ENCODE peak calls at places on chromosome 7, in eight cellular contexts. One of them, this sample, is unnamed.

GRCh38 chr7:2710256-2710655 is 22.3 kb downstream of the AMZ1 start:
- DNase-seq in GM13976: peak; percentile 83
- DNase-seq in left colon: no peak
- DNase-seq in EL: no peak
- DNase-seq in stimulated activated CD8-positive, alpha-beta memory T cell treated with anti-CD3 and anti-CD28 coated beads, Interleukin-4, amount 100 ng/mL, for 48 hours: peak; percentile 76
- DNase-seq in Daoy: no peak
- DNase-seq in GM04503: no peak
- DNase-seq in endothelial cell: no peak
- DNase-seq in this sample: peak; percentile 73

GRCh38 chr7:100444311-100445278 is 8.3 kb upstream of the PPP1R35 start:
- DNase-seq in GM13976: peak; percentile 42
- DNase-seq in left colon: peak; percentile 11
- DNase-seq in EL: peak; percentile 85
- DNase-seq in stimulated activated CD8-positive, alpha-beta memory T cell treated with anti-CD3 and anti-CD28 coated beads, Interleukin-4, amount 100 ng/mL, for 48 hours: no peak
- DNase-seq in Daoy: peak; percentile 90
- DNase-seq in GM04503: peak; percentile 46
- DNase-seq in endothelial cell: peak; percentile 56
- DNase-seq in this sample: no peak

GRCh38 chr7:74470504-74470903 is 16.8 kb downstream of the GTF2IRD1 start:
- DNase-seq in GM13976: no peak
- DNase-seq in left colon: no peak
- DNase-seq in EL: no peak
- DNase-seq in stimulated activated CD8-positive, alpha-beta memory T cell treated with anti-CD3 and anti-CD28 coated beads, Interleukin-4, amount 100 ng/mL, for 48 hours: no peak
- DNase-seq in Daoy: no peak
- DNase-seq in GM04503: no peak
- DNase-seq in endothelial cell: no peak
- DNase-seq in this sample: no peak

GRCh38 chr7:106104861-106105260 is 7.3 kb downstream of the SYPL1 start:
- DNase-seq in GM13976: no peak
- DNase-seq in left colon: no peak
- DNase-seq in EL: no peak
- DNase-seq in stimulated activated CD8-positive, alpha-beta memory T cell treated with anti-CD3 and anti-CD28 coated beads, Interleukin-4, amount 100 ng/mL, for 48 hours: no peak
- DNase-seq in Daoy: no peak
- DNase-seq in GM04503: no peak
- DNase-seq in endothelial cell: no peak
- DNase-seq in this sample: no peak

GRCh38 chr7:86664486-86664885 is 20.8 kb downstream of the GRM3 start:
- DNase-seq in GM13976: no peak
- DNase-seq in left colon: no peak
- DNase-seq in EL: no peak
- DNase-seq in stimulated activated CD8-positive, alpha-beta memory T cell treated with anti-CD3 and anti-CD28 coated beads, Interleukin-4, amount 100 ng/mL, for 48 hours: no peak
- DNase-seq in Daoy: no peak
- DNase-seq in GM04503: no peak
- DNase-seq in endothelial cell: no peak
- DNase-seq in this sample: no peak

GRCh38 chr7:34869016-34869415 is 168.3 kb downstream of the DPY19L1 start:
- DNase-seq in GM13976: no peak
- DNase-seq in left colon: no peak
- DNase-seq in EL: no peak
- DNase-seq in stimulated activated CD8-positive, alpha-beta memory T cell treated with anti-CD3 and anti-CD28 coated beads, Interleukin-4, amount 100 ng/mL, for 48 hours: no peak
- DNase-seq in Daoy: no peak
- DNase-seq in GM04503: no peak
- DNase-seq in endothelial cell: no peak
- DNase-seq in this sample: no peak

GRCh38 chr7:39357648-39358047 is 208.6 kb upstream of the YAE1 start:
- DNase-seq in GM13976: no peak
- DNase-seq in left colon: no peak
- DNase-seq in EL: no peak
- DNase-seq in stimulated activated CD8-positive, alpha-beta memory T cell treated with anti-CD3 and anti-CD28 coated beads, Interleukin-4, amount 100 ng/mL, for 48 hours: peak; percentile 30
- DNase-seq in Daoy: no peak
- DNase-seq in GM04503: no peak
- DNase-seq in endothelial cell: peak; percentile 51
- DNase-seq in this sample: no peak

GRCh38 chr7:99642099-99642498 is 25.4 kb downstream of the ZSCAN25 start:
- DNase-seq in GM13976: no peak
- DNase-seq in left colon: no peak
- DNase-seq in EL: no peak
- DNase-seq in stimulated activated CD8-positive, alpha-beta memory T cell treated with anti-CD3 and anti-CD28 coated beads, Interleukin-4, amount 100 ng/mL, for 48 hours: no peak
- DNase-seq in Daoy: no peak
- DNase-seq in GM04503: no peak
- DNase-seq in endothelial cell: no peak
- DNase-seq in this sample: no peak

GRCh38 chr7:12436896-12437535 is 33.4 kb upstream of the VWDE start:
- DNase-seq in GM13976: no peak
- DNase-seq in left colon: no peak
- DNase-seq in EL: peak; percentile 56
- DNase-seq in stimulated activated CD8-positive, alpha-beta memory T cell treated with anti-CD3 and anti-CD28 coated beads, Interleukin-4, amount 100 ng/mL, for 48 hours: no peak
- DNase-seq in Daoy: peak; percentile 43
- DNase-seq in GM04503: no peak
- DNase-seq in endothelial cell: peak; percentile 17
- DNase-seq in this sample: no peak

GRCh38 chr7:79406371-79406770 is 47.1 kb downstream of the MAGI2 start:
- DNase-seq in GM13976: no peak
- DNase-seq in left colon: no peak
- DNase-seq in EL: no peak
- DNase-seq in stimulated activated CD8-positive, alpha-beta memory T cell treated with anti-CD3 and anti-CD28 coated beads, Interleukin-4, amount 100 ng/mL, for 48 hours: no peak
- DNase-seq in Daoy: no peak
- DNase-seq in GM04503: no peak
- DNase-seq in endothelial cell: no peak
- DNase-seq in this sample: no peak

GRCh38 chr7:68207676-68208075 is 1211.0 kb downstream of the TYW1 start:
- DNase-seq in GM13976: no peak
- DNase-seq in left colon: no peak
- DNase-seq in EL: no peak
- DNase-seq in stimulated activated CD8-positive, alpha-beta memory T cell treated with anti-CD3 and anti-CD28 coated beads, Interleukin-4, amount 100 ng/mL, for 48 hours: no peak
- DNase-seq in Daoy: no peak
- DNase-seq in GM04503: no peak
- DNase-seq in endothelial cell: no peak
- DNase-seq in this sample: no peak

GRCh38 chr7:73669316-73669715 is 1.7 kb downstream of the VPS37D start:
- DNase-seq in GM13976: no peak
- DNase-seq in left colon: no peak
- DNase-seq in EL: no peak
- DNase-seq in stimulated activated CD8-positive, alpha-beta memory T cell treated with anti-CD3 and anti-CD28 coated beads, Interleukin-4, amount 100 ng/mL, for 48 hours: no peak
- DNase-seq in Daoy: no peak
- DNase-seq in GM04503: no peak
- DNase-seq in endothelial cell: no peak
- DNase-seq in this sample: no peak

GRCh38 chr7:31521336-31522010 is 7.6 kb downstream of the ITPRID1 start:
- DNase-seq in GM13976: no peak
- DNase-seq in left colon: no peak
- DNase-seq in EL: no peak
- DNase-seq in stimulated activated CD8-positive, alpha-beta memory T cell treated with anti-CD3 and anti-CD28 coated beads, Interleukin-4, amount 100 ng/mL, for 48 hours: no peak
- DNase-seq in Daoy: no peak
- DNase-seq in GM04503: no peak
- DNase-seq in endothelial cell: no peak
- DNase-seq in this sample: no peak

GRCh38 chr7:8418627-8419245 is 14.7 kb upstream of the NXPH1 start:
- DNase-seq in GM13976: peak; percentile 46
- DNase-seq in left colon: peak; percentile 53
- DNase-seq in EL: peak; percentile 42
- DNase-seq in stimulated activated CD8-positive, alpha-beta memory T cell treated with anti-CD3 and anti-CD28 coated beads, Interleukin-4, amount 100 ng/mL, for 48 hours: peak; percentile 60
- DNase-seq in Daoy: peak; percentile 39
- DNase-seq in GM04503: peak; percentile 2
- DNase-seq in endothelial cell: peak; percentile 65
- DNase-seq in this sample: peak; percentile 16

GRCh38 chr7:81715984-81716588 is 53.8 kb downstream of the HGF start:
- DNase-seq in GM13976: no peak
- DNase-seq in left colon: no peak
- DNase-seq in EL: peak; percentile 59
- DNase-seq in stimulated activated CD8-positive, alpha-beta memory T cell treated with anti-CD3 and anti-CD28 coated beads, Interleukin-4, amount 100 ng/mL, for 48 hours: no peak
- DNase-seq in Daoy: peak; percentile 62
- DNase-seq in GM04503: no peak
- DNase-seq in endothelial cell: peak; percentile 4
- DNase-seq in this sample: no peak

GRCh38 chr7:151351027-151351426 is 9.4 kb downstream of the NUB1 start:
- DNase-seq in GM13976: no peak
- DNase-seq in left colon: peak; percentile 41
- DNase-seq in EL: no peak
- DNase-seq in stimulated activated CD8-positive, alpha-beta memory T cell treated with anti-CD3 and anti-CD28 coated beads, Interleukin-4, amount 100 ng/mL, for 48 hours: peak; percentile 78
- DNase-seq in Daoy: no peak
- DNase-seq in GM04503: no peak
- DNase-seq in endothelial cell: peak; percentile 56
- DNase-seq in this sample: peak; percentile 37

GRCh38 chr7:74217455-74218342 is 7.9 kb downstream of the LAT2 start:
- DNase-seq in GM13976: peak; percentile 76
- DNase-seq in left colon: no peak
- DNase-seq in EL: no peak
- DNase-seq in stimulated activated CD8-positive, alpha-beta memory T cell treated with anti-CD3 and anti-CD28 coated beads, Interleukin-4, amount 100 ng/mL, for 48 hours: no peak
- DNase-seq in Daoy: no peak
- DNase-seq in GM04503: no peak
- DNase-seq in endothelial cell: no peak
- DNase-seq in this sample: no peak

GRCh38 chr7:10956528-10956927 is 17.1 kb upstream of the PHF14 start:
- DNase-seq in GM13976: no peak
- DNase-seq in left colon: no peak
- DNase-seq in EL: no peak
- DNase-seq in stimulated activated CD8-positive, alpha-beta memory T cell treated with anti-CD3 and anti-CD28 coated beads, Interleukin-4, amount 100 ng/mL, for 48 hours: no peak
- DNase-seq in Daoy: peak; percentile 7
- DNase-seq in GM04503: no peak
- DNase-seq in endothelial cell: no peak
- DNase-seq in this sample: no peak

GRCh38 chr7:73526892-73527821 is 5.1 kb upstream of the BAZ1B start:
- DNase-seq in GM13976: no peak
- DNase-seq in left colon: no peak
- DNase-seq in EL: peak; percentile 9
- DNase-seq in stimulated activated CD8-positive, alpha-beta memory T cell treated with anti-CD3 and anti-CD28 coated beads, Interleukin-4, amount 100 ng/mL, for 48 hours: no peak
- DNase-seq in Daoy: peak; percentile 59
- DNase-seq in GM04503: no peak
- DNase-seq in endothelial cell: peak; percentile 5
- DNase-seq in this sample: peak; percentile 22

GRCh38 chr7:148824864-148825263 is 59.2 kb downstream of the EZH2 start:
- DNase-seq in GM13976: no peak
- DNase-seq in left colon: no peak
- DNase-seq in EL: no peak
- DNase-seq in stimulated activated CD8-positive, alpha-beta memory T cell treated with anti-CD3 and anti-CD28 coated beads, Interleukin-4, amount 100 ng/mL, for 48 hours: no peak
- DNase-seq in Daoy: no peak
- DNase-seq in GM04503: no peak
- DNase-seq in endothelial cell: no peak
- DNase-seq in this sample: no peak